ENCODE peak calls at places on chromosomes 5 and 9, in nine cellular contexts. One of them, this sample, is unnamed.

GRCh38 chr5:119345861-119346260 is 10.0 kb upstream of the TNFAIP8 start:
- DNase-seq in GM13976: no peak
- DNase-seq in nephron progenitor cell: no peak
- DNase-seq in neural crest cell: no peak
- DNase-seq in mesothelial cell of epicardium: no peak
- DNase-seq in tibial artery: no peak
- DNase-seq in GM23338: no peak
- DNase-seq in psoas muscle: no peak
- DNase-seq in WTC11: no peak
- DNase-seq in this sample: no peak

GRCh38 chr5:172903790-172904189 is 55.4 kb upstream of the RPL26L1 start:
- DNase-seq in GM13976: no peak
- DNase-seq in nephron progenitor cell: no peak
- DNase-seq in neural crest cell: no peak
- DNase-seq in mesothelial cell of epicardium: peak; percentile 62
- DNase-seq in tibial artery: no peak
- DNase-seq in GM23338: no peak
- DNase-seq in psoas muscle: no peak
- DNase-seq in WTC11: no peak
- DNase-seq in this sample: no peak

GRCh38 chr5:138503487-138504270 is 38.4 kb downstream of the EGR1 start:
- DNase-seq in GM13976: peak; percentile 73
- DNase-seq in nephron progenitor cell: peak; percentile 38
- DNase-seq in neural crest cell: peak; percentile 39
- DNase-seq in mesothelial cell of epicardium: no peak
- DNase-seq in tibial artery: no peak
- DNase-seq in GM23338: peak; percentile 87
- DNase-seq in psoas muscle: no peak
- DNase-seq in WTC11: peak; percentile 27
- DNase-seq in this sample: peak; percentile 39

GRCh38 chr9:12464910-12465512 is 228.2 kb upstream of the TYRP1 start:
- DNase-seq in GM13976: peak; percentile 6
- DNase-seq in nephron progenitor cell: peak; percentile 18
- DNase-seq in neural crest cell: peak; percentile 35
- DNase-seq in mesothelial cell of epicardium: no peak
- DNase-seq in tibial artery: no peak
- DNase-seq in GM23338: peak; percentile 71
- DNase-seq in psoas muscle: no peak
- DNase-seq in WTC11: no peak
- DNase-seq in this sample: peak; percentile 13

GRCh38 chr9:36317766-36318165 is 59.5 kb upstream of the GNE start:
- DNase-seq in GM13976: no peak
- DNase-seq in nephron progenitor cell: no peak
- DNase-seq in neural crest cell: no peak
- DNase-seq in mesothelial cell of epicardium: no peak
- DNase-seq in tibial artery: no peak
- DNase-seq in GM23338: peak; percentile 45
- DNase-seq in psoas muscle: no peak
- DNase-seq in WTC11: peak; percentile 18
- DNase-seq in this sample: no peak

GRCh38 chr5:97991236-97991635 is 782.2 kb upstream of the RGMB start:
- DNase-seq in GM13976: no peak
- DNase-seq in nephron progenitor cell: no peak
- DNase-seq in neural crest cell: no peak
- DNase-seq in mesothelial cell of epicardium: no peak
- DNase-seq in tibial artery: no peak
- DNase-seq in GM23338: no peak
- DNase-seq in psoas muscle: no peak
- DNase-seq in WTC11: no peak
- DNase-seq in this sample: no peak

GRCh38 chr5:57761513-57761912 is 278.9 kb upstream of the ACTBL2 start:
- DNase-seq in GM13976: no peak
- DNase-seq in nephron progenitor cell: no peak
- DNase-seq in neural crest cell: no peak
- DNase-seq in mesothelial cell of epicardium: no peak
- DNase-seq in tibial artery: no peak
- DNase-seq in GM23338: no peak
- DNase-seq in psoas muscle: no peak
- DNase-seq in WTC11: no peak
- DNase-seq in this sample: no peak

GRCh38 chr5:32504923-32505596 is 60.5 kb upstream of the ZFR start:
- DNase-seq in GM13976: no peak
- DNase-seq in nephron progenitor cell: peak; percentile 70
- DNase-seq in neural crest cell: no peak
- DNase-seq in mesothelial cell of epicardium: peak; percentile 45
- DNase-seq in tibial artery: peak; percentile 70
- DNase-seq in GM23338: peak; percentile 26
- DNase-seq in psoas muscle: peak; percentile 81
- DNase-seq in WTC11: no peak
- DNase-seq in this sample: peak; percentile 25

GRCh38 chr5:59433174-59433573 is 460.4 kb downstream of the PDE4D start:
- DNase-seq in GM13976: no peak
- DNase-seq in nephron progenitor cell: no peak
- DNase-seq in neural crest cell: no peak
- DNase-seq in mesothelial cell of epicardium: no peak
- DNase-seq in tibial artery: no peak
- DNase-seq in GM23338: no peak
- DNase-seq in psoas muscle: no peak
- DNase-seq in WTC11: no peak
- DNase-seq in this sample: no peak

GRCh38 chr9:27499481-27499880 is 24.6 kb upstream of the IFNK start:
- DNase-seq in GM13976: no peak
- DNase-seq in nephron progenitor cell: no peak
- DNase-seq in neural crest cell: no peak
- DNase-seq in mesothelial cell of epicardium: no peak
- DNase-seq in tibial artery: no peak
- DNase-seq in GM23338: peak; percentile 13
- DNase-seq in psoas muscle: no peak
- DNase-seq in WTC11: no peak
- DNase-seq in this sample: no peak

GRCh38 chr9:133115604-133116345 is 5.3 kb downstream of the RALGDS start:
- DNase-seq in GM13976: peak; percentile 95
- DNase-seq in nephron progenitor cell: no peak
- DNase-seq in neural crest cell: no peak
- DNase-seq in mesothelial cell of epicardium: no peak
- DNase-seq in tibial artery: no peak
- DNase-seq in GM23338: no peak
- DNase-seq in psoas muscle: peak; percentile 59
- DNase-seq in WTC11: no peak
- DNase-seq in this sample: no peak

GRCh38 chr9:130938184-130938651 is 829 bp downstream of the FIBCD1 start:
- DNase-seq in GM13976: no peak
- DNase-seq in nephron progenitor cell: no peak
- DNase-seq in neural crest cell: no peak
- DNase-seq in mesothelial cell of epicardium: no peak
- DNase-seq in tibial artery: no peak
- DNase-seq in GM23338: no peak
- DNase-seq in psoas muscle: no peak
- DNase-seq in WTC11: peak; percentile 46
- DNase-seq in this sample: no peak

GRCh38 chr5:104370523-104370922 is 807.9 kb upstream of the NUDT12 start:
- DNase-seq in GM13976: no peak
- DNase-seq in nephron progenitor cell: no peak
- DNase-seq in neural crest cell: no peak
- DNase-seq in mesothelial cell of epicardium: no peak
- DNase-seq in tibial artery: no peak
- DNase-seq in GM23338: no peak
- DNase-seq in psoas muscle: no peak
- DNase-seq in WTC11: no peak
- DNase-seq in this sample: no peak

GRCh38 chr5:149439899-149440655 is 61.0 kb upstream of the IL17B start:
- DNase-seq in GM13976: no peak
- DNase-seq in nephron progenitor cell: no peak
- DNase-seq in neural crest cell: no peak
- DNase-seq in mesothelial cell of epicardium: no peak
- DNase-seq in tibial artery: no peak
- DNase-seq in GM23338: peak; percentile 90
- DNase-seq in psoas muscle: no peak
- DNase-seq in WTC11: peak; percentile 63
- DNase-seq in this sample: peak; percentile 29

GRCh38 chr9:26870292-26870691 is 22.3 kb downstream of the CAAP1 start:
- DNase-seq in GM13976: no peak
- DNase-seq in nephron progenitor cell: no peak
- DNase-seq in neural crest cell: no peak
- DNase-seq in mesothelial cell of epicardium: no peak
- DNase-seq in tibial artery: no peak
- DNase-seq in GM23338: no peak
- DNase-seq in psoas muscle: no peak
- DNase-seq in WTC11: no peak
- DNase-seq in this sample: no peak

DNA sequence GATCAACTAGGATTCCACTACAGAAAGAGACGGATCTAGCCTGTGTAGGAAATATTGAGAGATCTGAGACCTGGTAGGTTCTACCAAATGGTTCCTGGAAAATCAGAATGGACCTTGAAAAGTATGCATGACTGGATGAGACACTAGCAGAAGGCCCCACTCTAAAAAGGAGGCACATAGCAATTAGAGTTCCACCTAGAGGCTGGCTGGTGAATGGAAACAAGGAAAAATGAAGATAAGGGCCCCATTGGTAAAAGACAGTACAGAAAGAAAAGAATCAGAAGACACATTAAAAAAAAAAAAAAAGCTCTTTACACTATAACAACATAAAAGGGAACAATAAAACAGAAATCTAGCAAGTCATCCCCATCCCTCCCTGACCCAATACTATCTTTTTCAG is 518.5 kb downstream of the NR2F1-AS1 start:
- DNase-seq in GM13976: no peak
- DNase-seq in nephron progenitor cell: no peak
- DNase-seq in neural crest cell: no peak
- DNase-seq in mesothelial cell of epicardium: no peak
- DNase-seq in tibial artery: no peak
- DNase-seq in GM23338: peak; percentile 48
- DNase-seq in psoas muscle: no peak
- DNase-seq in WTC11: no peak
- DNase-seq in this sample: no peak
- TF ChIP-seq CTCF in GM13976: no peak
- TF ChIP-seq CTCF in nephron progenitor cell: no peak
- TF ChIP-seq CTCF in neural crest cell: peak; percentile 36
- TF ChIP-seq CTCF in mesothelial cell of epicardium: no peak
- TF ChIP-seq CTCF in tibial artery: no peak
- TF ChIP-seq CTCF in GM23338: peak; percentile 56
- TF ChIP-seq CTCF in psoas muscle: no peak
- TF ChIP-seq CTCF in WTC11: no peak
- TF ChIP-seq CTCF in this sample: no peak

DNA sequence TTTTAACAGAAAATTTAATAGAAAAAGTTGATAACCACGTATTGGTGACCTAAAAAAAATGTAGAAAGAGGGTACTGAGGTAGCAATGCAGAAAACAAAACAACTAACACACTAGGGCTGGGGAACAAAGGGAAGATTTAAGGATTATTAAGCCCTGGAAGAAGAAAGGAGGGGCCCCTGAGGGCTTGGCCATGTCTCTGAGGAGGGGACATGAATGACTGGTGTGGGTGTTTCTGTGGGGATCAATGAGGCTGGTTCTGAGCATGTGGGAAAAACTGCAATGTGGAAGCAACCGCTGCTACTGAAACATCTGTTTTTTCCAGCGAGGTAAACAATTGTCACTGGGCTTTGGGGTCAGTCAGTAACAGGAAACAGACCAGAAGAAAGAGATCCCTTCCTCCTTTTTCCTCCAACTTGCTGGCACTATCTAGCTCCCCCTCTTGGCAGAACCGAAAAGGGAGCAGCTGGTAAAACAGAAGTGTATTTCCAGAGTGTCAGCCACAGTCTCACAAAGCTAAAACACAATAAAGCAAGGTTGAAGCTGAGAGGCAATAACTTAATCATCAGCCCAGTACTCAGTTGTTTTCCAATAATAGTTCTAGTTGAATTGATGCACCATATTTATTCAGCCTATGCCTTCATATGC is 48.3 kb downstream of the ATPSCKMT start:
- DNase-seq in GM13976: no peak
- DNase-seq in nephron progenitor cell: peak; percentile 22
- DNase-seq in neural crest cell: peak; percentile 9
- DNase-seq in mesothelial cell of epicardium: no peak
- DNase-seq in tibial artery: no peak
- DNase-seq in GM23338: peak; percentile 82
- DNase-seq in psoas muscle: no peak
- DNase-seq in WTC11: peak; percentile 51
- DNase-seq in this sample: peak; percentile 54
- TF ChIP-seq CTCF in GM13976: no peak
- TF ChIP-seq CTCF in nephron progenitor cell: peak; percentile 26
- TF ChIP-seq CTCF in neural crest cell: peak; percentile 50
- TF ChIP-seq CTCF in mesothelial cell of epicardium: peak; percentile 30
- TF ChIP-seq CTCF in tibial artery: no peak
- TF ChIP-seq CTCF in GM23338: peak; percentile 92
- TF ChIP-seq CTCF in psoas muscle: peak; percentile 4
- TF ChIP-seq CTCF in WTC11: no peak
- TF ChIP-seq CTCF in this sample: peak; percentile 55

GRCh38 chr5:142697846-142698245 is 12.0 kb upstream of the FGF1 start:
- DNase-seq in GM13976: no peak
- DNase-seq in nephron progenitor cell: no peak
- DNase-seq in neural crest cell: no peak
- DNase-seq in mesothelial cell of epicardium: no peak
- DNase-seq in tibial artery: peak; percentile 84
- DNase-seq in GM23338: no peak
- DNase-seq in psoas muscle: peak; percentile 74
- DNase-seq in WTC11: no peak
- DNase-seq in this sample: no peak

GRCh38 chr5:142697356-142697807 is 11.5 kb upstream of the FGF1 start:
- DNase-seq in GM13976: no peak
- DNase-seq in nephron progenitor cell: no peak
- DNase-seq in neural crest cell: no peak
- DNase-seq in mesothelial cell of epicardium: no peak
- DNase-seq in tibial artery: peak; percentile 80
- DNase-seq in GM23338: no peak
- DNase-seq in psoas muscle: peak; percentile 76
- DNase-seq in WTC11: no peak
- DNase-seq in this sample: no peak

GRCh38 chr5:142696379-142696778 is 10.5 kb upstream of the FGF1 start:
- DNase-seq in GM13976: no peak
- DNase-seq in nephron progenitor cell: no peak
- DNase-seq in neural crest cell: no peak
- DNase-seq in mesothelial cell of epicardium: no peak
- DNase-seq in tibial artery: no peak
- DNase-seq in GM23338: no peak
- DNase-seq in psoas muscle: no peak
- DNase-seq in WTC11: no peak
- DNase-seq in this sample: no peak

GRCh38 chr5:142692280-142692775 is 6.4 kb upstream of the FGF1 start:
- DNase-seq in GM13976: no peak
- DNase-seq in nephron progenitor cell: no peak
- DNase-seq in neural crest cell: no peak
- DNase-seq in mesothelial cell of epicardium: no peak
- DNase-seq in tibial artery: no peak
- DNase-seq in GM23338: no peak
- DNase-seq in psoas muscle: no peak
- DNase-seq in WTC11: no peak
- DNase-seq in this sample: no peak

GRCh38 chr5:142694092-142694856 is 8.4 kb upstream of the FGF1 start:
- DNase-seq in GM13976: no peak
- DNase-seq in nephron progenitor cell: no peak
- DNase-seq in neural crest cell: no peak
- DNase-seq in mesothelial cell of epicardium: no peak
- DNase-seq in tibial artery: no peak
- DNase-seq in GM23338: peak; percentile 41
- DNase-seq in psoas muscle: no peak
- DNase-seq in WTC11: no peak
- DNase-seq in this sample: no peak
- TF ChIP-seq CTCF in GM13976: no peak
- TF ChIP-seq CTCF in nephron progenitor cell: peak; percentile 14
- TF ChIP-seq CTCF in neural crest cell: no peak
- TF ChIP-seq CTCF in mesothelial cell of epicardium: peak; percentile 39
- TF ChIP-seq CTCF in tibial artery: no peak
- TF ChIP-seq CTCF in GM23338: peak; percentile 52
- TF ChIP-seq CTCF in psoas muscle: no peak
- TF ChIP-seq CTCF in WTC11: no peak
- TF ChIP-seq CTCF in this sample: peak; percentile 52

GRCh38 chr9:129626079-129626943 is at the start of gene NTMT1:
- DNase-seq in GM13976: peak; percentile 96
- DNase-seq in nephron progenitor cell: peak; percentile 89
- DNase-seq in neural crest cell: peak; percentile 88
- DNase-seq in mesothelial cell of epicardium: peak; percentile 94
- DNase-seq in tibial artery: peak; percentile 91
- DNase-seq in GM23338: peak; percentile 85
- DNase-seq in psoas muscle: peak; percentile 94
- DNase-seq in WTC11: peak; percentile 84
- DNase-seq in this sample: peak; percentile 88
- TF ChIP-seq CTCF in GM13976: no peak
- TF ChIP-seq CTCF in nephron progenitor cell: no peak
- TF ChIP-seq CTCF in neural crest cell: no peak
- TF ChIP-seq CTCF in mesothelial cell of epicardium: no peak
- TF ChIP-seq CTCF in tibial artery: no peak
- TF ChIP-seq CTCF in GM23338: no peak
- TF ChIP-seq CTCF in psoas muscle: no peak
- TF ChIP-seq CTCF in WTC11: no peak
- TF ChIP-seq CTCF in this sample: no peak